ENCODE peak calls at places on chromosome 11, in five cellular contexts. O is GM12891, Z is GM12878, J is K562, M is SK-N-SH. F is an unnamed sample.

GRCh38 chr11:83127309-83127636 is 29.7 kb upstream of the PCF11 start:
- DNase-seq in O (no peak), Z (no peak), J (no peak), M (no peak), F (no peak)

GRCh38 chr11:103281301-103281700 is 172.1 kb downstream of the DYNC2H1 start:
- DNase-seq in O (no peak), Z (no peak), J (no peak), M (no peak), F (no peak)

GRCh38 chr11:10809373-10810199 is 860 bp upstream of the EIF4G2 start:
- DNase-seq in O (no peak), Z (no peak), J (peak), M (no peak), F (no peak)

GRCh38 chr11:106379712-106380111 is 302.2 kb downstream of the AASDHPPT start:
- DNase-seq in O (no peak), Z (no peak), J (no peak), M (no peak), F (no peak)

GRCh38 chr11:3092603-3093141 is 35.4 kb upstream of the CARS1 start:
- DNase-seq in O (peak), Z (no peak), J (no peak), M (peak), F (no peak)

GRCh38 chr11:57619331-57619730 is 21.8 kb downstream of the SERPING1 start:
- DNase-seq in O (no peak), Z (no peak), J (no peak), M (no peak), F (no peak)

GRCh38 chr11:29005401-29005980 is 897.3 kb downstream of the METTL15 start:
- DNase-seq in O (no peak), Z (no peak), J (no peak), M (no peak), F (no peak)

GRCh38 chr11:35781342-35782171 is 119.0 kb downstream of the TRIM44 start:
- DNase-seq in O (no peak), Z (no peak), J (no peak), M (no peak), F (no peak)

GRCh38 chr11:78429667-78430066 is 12.0 kb upstream of the GAB2 start:
- DNase-seq in O (no peak), Z (no peak), J (peak), M (no peak), F (no peak)

GRCh38 chr11:102666331-102666957 is 39.1 kb downstream of the MMP27 start:
- DNase-seq in O (peak), Z (no peak), J (peak), M (peak), F (no peak)

GRCh38 chr11:6258571-6258998 is 1.1 kb upstream of the CCKBR start:
- DNase-seq in O (no peak), Z (no peak), J (no peak), M (no peak), F (no peak)

GRCh38 chr11:371716-372590 is 2.7 kb downstream of the B4GALNT4 start:
- DNase-seq in O (no peak), Z (no peak), J (no peak), M (no peak), F (no peak)

GRCh38 chr11:13137778-13138400 is 128.8 kb downstream of the RASSF10 start:
- DNase-seq in O (no peak), Z (no peak), J (no peak), M (no peak), F (no peak)

GRCh38 chr11:69377953-69378302 is 84.0 kb downstream of the MYEOV start:
- DNase-seq in O (no peak), Z (no peak), J (no peak), M (no peak), F (no peak)

GRCh38 chr11:2770556-2771301 is 70.9 kb upstream of the KCNQ1OT1 start:
- DNase-seq in O (no peak), Z (no peak), J (no peak), M (no peak), F (no peak)

GRCh38 chr11:88378422-88379066 is 41.0 kb upstream of the CTSC start:
- DNase-seq in O (no peak), Z (no peak), J (no peak), M (no peak), F (no peak)

GRCh38 chr11:47464479-47464878 is 15.5 kb upstream of the RAPSN start:
- DNase-seq in O (no peak), Z (no peak), J (peak), M (no peak), F (no peak)

GRCh38 chr11:74749127-74749964 is 697 bp downstream of the RNF169 start:
- DNase-seq in O (peak), Z (no peak), J (peak), M (peak), F (peak)

GRCh38 chr11:129102225-129102624 is 89.9 kb downstream of the ARHGAP32 start:
- DNase-seq in O (no peak), Z (no peak), J (no peak), M (no peak), F (no peak)

DNA sequence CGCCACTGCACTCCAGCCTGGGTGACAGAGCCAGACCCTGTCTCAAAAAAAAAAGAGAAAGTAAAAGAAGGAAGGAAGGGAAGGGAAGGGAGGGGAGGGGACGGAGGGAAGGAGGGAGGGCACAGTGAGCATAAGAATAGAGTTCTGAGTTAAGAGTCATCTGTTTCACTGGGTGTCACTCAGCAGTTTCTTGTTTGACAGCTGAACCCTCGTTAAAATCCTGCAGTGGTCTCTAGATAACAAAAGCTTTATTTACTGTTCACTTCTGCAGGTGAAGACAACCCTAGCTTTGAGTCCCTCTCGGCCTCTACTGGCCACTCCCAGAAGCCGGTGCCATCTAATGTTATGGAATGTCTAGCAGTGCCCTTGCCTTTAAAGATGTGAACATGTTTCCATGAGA is 71.2 kb downstream of the CLPB start:
- DNase-seq in O (no peak), Z (no peak), J (no peak), M (no peak), F (no peak)
- TF ChIP-seq TAF1 in O (no peak), Z (no peak), J (no peak), M (no peak), F (no peak)

GRCh38 chr11:61868601-61869476 is 22.5 kb downstream of the FADS3 start:
- DNase-seq in O (no peak), Z (no peak), J (no peak), M (no peak), F (no peak)

GRCh38 chr11:61866958-61867343 is 24.4 kb downstream of the FADS3 start:
- DNase-seq in O (no peak), Z (no peak), J (no peak), M (no peak), F (no peak)

GRCh38 chr11:61864814-61865775 is 26.2 kb downstream of the FADS3 start:
- DNase-seq in O (no peak), Z (no peak), J (no peak), M (no peak), F (no peak)

GRCh38 chr11:61863548-61864081 is 27.7 kb downstream of the FADS3 start:
- DNase-seq in O (no peak), Z (no peak), J (no peak), M (no peak), F (no peak)

DNA sequence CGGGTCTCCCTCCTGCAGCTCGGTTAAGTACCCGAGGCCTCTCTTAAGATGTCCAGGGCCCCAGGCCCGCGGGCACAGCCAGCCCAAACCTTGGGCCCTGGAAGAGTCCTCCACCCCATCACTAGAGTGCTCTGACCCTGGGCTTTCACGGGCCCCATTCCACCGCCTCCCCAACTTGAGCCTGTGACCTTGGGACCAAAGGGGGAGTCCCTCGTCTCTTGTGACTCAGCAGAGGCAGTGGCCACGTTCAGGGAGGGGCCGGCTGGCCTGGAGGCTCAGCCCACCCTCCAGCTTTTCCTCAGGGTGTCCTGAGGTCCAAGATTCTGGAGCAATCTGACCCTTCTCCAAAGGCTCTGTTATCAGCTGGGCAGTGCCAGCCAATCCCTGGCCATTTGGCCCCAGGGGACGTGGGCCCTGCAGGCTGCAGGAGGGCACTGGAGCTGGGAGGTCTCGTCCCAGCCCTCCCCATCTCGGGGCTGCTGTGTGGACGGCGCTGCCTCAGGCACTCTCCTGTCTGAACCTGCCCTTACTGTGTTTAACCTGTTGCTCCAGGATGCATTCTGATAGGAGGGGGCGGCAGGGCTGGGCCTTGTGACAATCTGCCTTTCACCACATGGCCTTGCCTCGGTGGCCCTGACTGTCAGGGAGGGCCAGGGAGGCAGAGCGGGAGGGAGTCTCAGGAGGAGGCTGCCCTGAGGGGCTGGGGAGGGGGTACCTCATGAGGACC is 25.0 kb downstream of the FADS3 start:
- DNase-seq in O (no peak), Z (no peak), J (peak), M (no peak), F (no peak)
- TF ChIP-seq POLR2AphosphoS5 in O (no peak), Z (no peak), J (no peak), M (no peak), F (no peak)

GRCh38 chr11:64892838-64893193 is 14.4 kb upstream of the EHD1 start:
- DNase-seq in O (no peak), Z (no peak), J (no peak), M (no peak), F (no peak)
- TF ChIP-seq TAF1 in O (no peak), Z (no peak), J (no peak), M (no peak), F (no peak)

GRCh38 chr11:111035746-111036145 is 209.8 kb upstream of the POU2AF2 start:
- DNase-seq in O (no peak), Z (no peak), J (no peak), M (no peak), F (no peak)
- TF ChIP-seq POLR2AphosphoS5 in O (no peak), Z (no peak), J (no peak), M (no peak), F (no peak)

DNA sequence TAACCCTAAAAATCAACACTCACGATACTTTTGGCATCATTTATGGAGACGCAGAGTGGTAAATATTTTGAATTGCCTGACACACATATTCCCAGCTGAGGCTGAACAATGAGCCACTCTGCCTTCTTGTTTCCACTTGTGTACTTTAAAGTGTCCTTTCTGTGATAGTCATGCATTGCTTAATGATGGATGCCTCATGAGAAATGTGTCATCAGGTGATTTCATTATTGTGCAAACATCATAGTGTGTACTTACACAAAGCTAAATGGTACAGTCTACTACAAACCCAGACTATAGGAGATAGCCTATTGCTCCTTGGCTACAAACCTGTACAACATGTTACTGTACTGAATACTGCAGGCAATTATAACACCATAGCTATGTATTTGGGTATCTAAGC is 44.2 kb downstream of the MRE11 start:
- DNase-seq in O (no peak), Z (no peak), J (no peak), M (no peak), F (no peak)
- TF ChIP-seq TAF1 in O (no peak), Z (no peak), J (no peak), M (no peak), F (no peak)

DNA sequence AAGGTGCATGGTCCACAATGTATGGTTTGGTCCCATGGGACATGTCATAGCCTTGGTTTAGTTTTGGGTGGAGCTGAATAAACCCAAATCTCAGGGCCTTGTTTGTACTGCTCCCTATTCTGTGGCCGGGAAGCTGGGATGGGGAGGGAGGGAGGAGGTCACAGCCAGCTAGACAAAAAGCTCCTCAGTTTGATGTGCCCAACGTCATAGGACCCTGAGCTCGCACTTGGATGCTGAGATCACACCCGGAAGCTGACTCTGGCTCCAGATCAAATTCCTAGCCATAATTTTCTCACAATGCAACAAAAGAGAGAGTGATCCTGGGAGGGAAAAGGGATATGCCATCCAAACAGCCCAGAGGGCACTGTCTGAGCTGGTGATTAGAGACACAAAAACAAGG is 1.5 kb downstream of the HSPB2 start:
- DNase-seq in O (no peak), Z (no peak), J (no peak), M (no peak), F (no peak)
- TF ChIP-seq POLR2AphosphoS5 in O (no peak), Z (no peak), J (no peak), M (no peak), F (no peak)